ENCODE peak calls at places on chromosomes 7 and 10, in eight cellular contexts. T is WTC11; E is esophagus squamous epithelium; G is CD8-positive, alpha-beta T cell; S is progenitor cell of endocrine pancreas; A is uterus; O is psoas muscle; D is mesothelial cell of epicardium. V is an unnamed sample.

GRCh38 chr7:121803041-121803440 is 69.9 kb upstream of the PTPRZ1 start:
- DNase-seq in T (no peak), E (no peak), G (no peak), S (no peak), A (no peak), O (no peak), D (no peak), V (no peak)

GRCh38 chr7:116988363-116988989 is 35.2 kb downstream of the ST7 start:
- DNase-seq in T (no peak), E (no peak), G (no peak), S (no peak), A (no peak), O (no peak), D (no peak), V (no peak)

GRCh38 chr10:7797582-7797981 is 9.6 kb downstream of the ATP5F1C start:
- DNase-seq in T (no peak), E (no peak), G (no peak), S (no peak), A (no peak), O (peak; percentile 66), D (no peak), V (no peak)

GRCh38 chr7:47262881-47263280 is 319.0 kb downstream of the TNS3 start:
- DNase-seq in T (no peak), E (no peak), G (no peak), S (no peak), A (no peak), O (no peak), D (no peak), V (no peak)

GRCh38 chr10:7218974-7219373 is 191.9 kb downstream of the SFMBT2 start:
- DNase-seq in T (no peak), E (no peak), G (no peak), S (no peak), A (no peak), O (no peak), D (no peak), V (no peak)

GRCh38 chr10:60870803-60871202 is 73.2 kb downstream of the RHOBTB1 start:
- DNase-seq in T (no peak), E (no peak), G (no peak), S (no peak), A (no peak), O (no peak), D (no peak), V (no peak)

GRCh38 chr10:103658049-103658577 is 164.6 kb downstream of the NEURL1 start:
- DNase-seq in T (no peak), E (no peak), G (no peak), S (no peak), A (no peak), O (no peak), D (no peak), V (no peak)

GRCh38 chr10:74474022-74474713 is 323.1 kb downstream of the ADK start:
- DNase-seq in T (no peak), E (no peak), G (no peak), S (no peak), A (no peak), O (no peak), D (no peak), V (no peak)

GRCh38 chr7:94350729-94351128 is 44.0 kb upstream of the COL1A2 start:
- DNase-seq in T (no peak), E (no peak), G (no peak), S (no peak), A (no peak), O (no peak), D (no peak), V (no peak)

GRCh38 chr7:23055582-23056178 is 41.8 kb upstream of the HYCC1 start:
- DNase-seq in T (peak; percentile 50), E (no peak), G (peak; percentile 54), S (peak; percentile 29), A (no peak), O (no peak), D (no peak), V (peak; percentile 37)

GRCh38 chr7:5662776-5663175 is 118.7 kb downstream of the RNF216 start:
- DNase-seq in T (no peak), E (no peak), G (no peak), S (no peak), A (no peak), O (no peak), D (no peak), V (no peak)

GRCh38 chr10:97117372-97117771 is 68.4 kb downstream of the SLIT1 start:
- DNase-seq in T (no peak), E (no peak), G (no peak), S (no peak), A (no peak), O (no peak), D (no peak), V (no peak)

GRCh38 chr10:43265799-43266721 is 805 bp downstream of the RASGEF1A start:
- DNase-seq in T (peak; percentile 55), E (no peak), G (peak; percentile 46), S (peak; percentile 39), A (no peak), O (no peak), D (no peak), V (no peak)

GRCh38 chr7:101287032-101287431 is 34.6 kb downstream of the IFT22 start:
- DNase-seq in T (no peak), E (no peak), G (no peak), S (no peak), A (no peak), O (no peak), D (no peak), V (no peak)

GRCh38 chr7:48085433-48085791 is 3.7 kb upstream of the UPP1 start:
- DNase-seq in T (no peak), E (no peak), G (no peak), S (no peak), A (no peak), O (no peak), D (no peak), V (no peak)

GRCh38 chr10:112821663-112822062 is 128.4 kb upstream of the TCF7L2 start:
- DNase-seq in T (no peak), E (no peak), G (no peak), S (no peak), A (no peak), O (no peak), D (no peak), V (no peak)

GRCh38 chr7:44969049-44969700 is 9.6 kb downstream of the MYO1G start:
- DNase-seq in T (no peak), E (no peak), G (no peak), S (no peak), A (no peak), O (no peak), D (no peak), V (no peak)

GRCh38 chr10:21976739-21977138 is 26.8 kb downstream of the DNAJC1 start:
- DNase-seq in T (no peak), E (no peak), G (no peak), S (no peak), A (no peak), O (no peak), D (no peak), V (peak; percentile 30)

GRCh38 chr10:129963831-129964501 is at the start of gene EBF3:
- DNase-seq in T (peak; percentile 85), E (no peak), G (peak; percentile 49), S (peak; percentile 51), A (peak; percentile 73), O (peak; percentile 91), D (peak; percentile 85), V (peak; percentile 75)

GRCh38 chr7:92159-92767 is 100.1 kb upstream of the FAM20C start:
- DNase-seq in T (no peak), E (no peak), G (no peak), S (no peak), A (no peak), O (no peak), D (no peak), V (no peak)

GRCh38 chr7:132614428-132615076 is 38.3 kb upstream of the PLXNA4 start:
- DNase-seq in T (peak; percentile 66), E (no peak), G (no peak), S (no peak), A (no peak), O (peak; percentile 35), D (no peak), V (peak; percentile 3)
- TF ChIP-seq CTCF in T (no peak), E (no peak), G (no peak), S (peak; percentile 38), A (no peak), O (no peak), D (no peak), V (peak; percentile 29)

GRCh38 chr7:43954524-43955228 is 28.4 kb downstream of the UBE2D4 start:
- DNase-seq in T (peak; percentile 45), E (no peak), G (no peak), S (no peak), A (no peak), O (no peak), D (no peak), V (peak; percentile 5)
- TF ChIP-seq CTCF in T (no peak), E (peak; percentile 45), G (peak; percentile 16), S (peak; percentile 57), A (peak; percentile 3), O (peak; percentile 38), D (no peak), V (peak; percentile 56)

GRCh38 chr7:1557006-1557405 is 1.0 kb upstream of the TMEM184A start:
- DNase-seq in T (no peak), E (no peak), G (no peak), S (no peak), A (no peak), O (no peak), D (no peak), V (no peak)

GRCh38 chr7:1557771-1558170 is 1.8 kb upstream of the TMEM184A start:
- DNase-seq in T (no peak), E (no peak), G (no peak), S (no peak), A (no peak), O (no peak), D (no peak), V (no peak)

GRCh38 chr7:1559626-1560590 is 3.9 kb upstream of the TMEM184A start:
- DNase-seq in T (no peak), E (no peak), G (no peak), S (no peak), A (no peak), O (no peak), D (no peak), V (no peak)

GRCh38 chr7:1558841-1559625 is 3.0 kb upstream of the TMEM184A start:
- DNase-seq in T (no peak), E (no peak), G (no peak), S (no peak), A (no peak), O (no peak), D (no peak), V (no peak)

GRCh38 chr7:1558181-1558811 is 2.3 kb upstream of the TMEM184A start:
- DNase-seq in T (peak; percentile 48), E (no peak), G (no peak), S (no peak), A (no peak), O (peak; percentile 44), D (no peak), V (no peak)
- TF ChIP-seq CTCF in T (no peak), E (peak; percentile 29), G (no peak), S (peak; percentile 28), A (peak; percentile 24), O (peak; percentile 54), D (no peak), V (no peak)

DNA sequence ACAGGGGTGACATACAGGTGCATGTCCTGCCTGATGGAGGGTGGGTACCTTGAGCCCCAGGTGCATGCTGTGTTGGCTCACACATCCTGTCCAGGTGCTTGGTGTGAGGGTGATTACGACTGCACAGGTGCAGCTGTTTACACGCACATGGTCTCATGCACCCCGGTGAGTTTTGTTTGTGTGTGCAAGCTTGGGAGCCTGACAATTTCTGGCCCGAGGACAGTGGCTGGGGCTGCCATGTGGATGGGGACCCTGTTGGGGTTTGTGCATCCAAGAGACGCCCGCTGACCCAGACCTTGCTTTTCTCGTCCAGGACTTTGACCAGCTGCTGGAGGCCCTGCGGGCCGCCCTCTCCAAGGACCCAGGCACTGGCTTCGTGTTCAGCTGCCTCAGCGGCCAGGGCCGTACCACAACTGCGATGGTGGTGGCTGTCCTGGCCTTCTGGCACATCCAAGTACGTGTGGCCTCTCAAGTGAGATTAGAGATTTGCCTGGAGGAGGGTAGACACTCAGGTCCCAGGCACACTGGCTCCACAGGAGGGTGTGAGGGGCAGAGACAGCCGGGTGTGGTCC is 61.7 kb downstream of the PRF1 start:
- DNase-seq in T (no peak), E (no peak), G (no peak), S (no peak), A (no peak), O (no peak), D (no peak), V (no peak)
- TF ChIP-seq CTCF in T (no peak), E (no peak), G (no peak), S (no peak), A (no peak), O (no peak), D (peak; percentile 3), V (no peak)